ENCODE peak calls at places on chromosome 16, in nine cellular contexts. O is uterus; A is CD8-positive, alpha-beta T cell; H is fibroblast of lung; V is heart left ventricle; C is breast epithelium; L is tibial nerve; F is heart right ventricle; E is neural progenitor cell. B is an unnamed sample.

GRCh38 chr16:74574146-74574545 is 32.8 kb downstream of the GLG1 start:
- DNase-seq in O (no peak), A (no peak), H (no peak), V (no peak), C (no peak), L (no peak), F (no peak), E (no peak), B (no peak)

GRCh38 chr16:86726340-86726739 is 148.0 kb downstream of the FOXL1 start:
- DNase-seq in O (no peak), A (no peak), H (no peak), V (no peak), C (peak; percentile 80), L (no peak), F (no peak), E (no peak), B (no peak)

GRCh38 chr16:8943001-8943763 is 20.5 kb downstream of the USP7 start:
- DNase-seq in O (no peak), A (no peak), H (no peak), V (no peak), C (no peak), L (no peak), F (no peak), E (peak; percentile 28), B (no peak)

GRCh38 chr16:75695708-75696107 is 5.6 kb downstream of the DUXB start:
- DNase-seq in O (no peak), A (no peak), H (peak; percentile 10), V (no peak), C (no peak), L (no peak), F (no peak), E (peak; percentile 23), B (no peak)

GRCh38 chr16:11432856-11433395 is 87.7 kb downstream of the RMI2 start:
- DNase-seq in O (no peak), A (no peak), H (no peak), V (no peak), C (no peak), L (no peak), F (no peak), E (no peak), B (no peak)

GRCh38 chr16:67537270-67537635 is 8.6 kb downstream of the RIPOR1 start:
- DNase-seq in O (peak; percentile 60), A (no peak), H (peak; percentile 37), V (peak; percentile 83), C (no peak), L (no peak), F (peak; percentile 80), E (peak; percentile 78), B (no peak)

GRCh38 chr16:56281256-56281805 is 90.0 kb downstream of the GNAO1 start:
- DNase-seq in O (no peak), A (no peak), H (no peak), V (no peak), C (no peak), L (no peak), F (no peak), E (peak; percentile 95), B (no peak)

GRCh38 chr16:6777624-6778023 is 555.0 kb upstream of the RBFOX1 start:
- DNase-seq in O (no peak), A (no peak), H (no peak), V (no peak), C (no peak), L (no peak), F (no peak), E (no peak), B (no peak)

GRCh38 chr16:81035975-81036750 is 521 bp downstream of the ATMIN start:
- DNase-seq in O (peak; percentile 19), A (peak; percentile 8), H (peak; percentile 15), V (peak; percentile 23), C (no peak), L (no peak), F (peak; percentile 12), E (peak; percentile 70), B (no peak)

GRCh38 chr16:55488306-55488705 is 9.3 kb downstream of the MMP2 start:
- DNase-seq in O (peak; percentile 35), A (no peak), H (no peak), V (no peak), C (no peak), L (no peak), F (no peak), E (no peak), B (no peak)

GRCh38 chr16:49698931-49699715 is 156.8 kb downstream of the ZNF423 start:
- DNase-seq in O (peak; percentile 63), A (no peak), H (peak; percentile 81), V (peak; percentile 64), C (no peak), L (peak; percentile 61), F (peak; percentile 72), E (peak; percentile 30), B (no peak)

GRCh38 chr16:58345574-58346354 is 46.5 kb upstream of the GINS3 start:
- DNase-seq in O (no peak), A (no peak), H (peak; percentile 14), V (no peak), C (no peak), L (no peak), F (no peak), E (no peak), B (no peak)

GRCh38 chr16:47053895-47054294 is 80.4 kb upstream of the DNAJA2 start:
- DNase-seq in O (no peak), A (no peak), H (no peak), V (no peak), C (no peak), L (no peak), F (no peak), E (no peak), B (no peak)

GRCh38 chr16:82735696-82736095 is 108.9 kb downstream of the CDH13 start:
- DNase-seq in O (no peak), A (no peak), H (peak; percentile 13), V (peak; percentile 28), C (no peak), L (no peak), F (peak; percentile 36), E (no peak), B (no peak)
- H3K4me3 ChIP-seq in O (no peak overlapping the region), A (no peak overlapping the region), H (no peak overlapping the region), V (no peak overlapping the region), C (no peak overlapping the region), L (no peak overlapping the region), F (peak overlapping the region; percentile 1), E (no peak overlapping the region), B (peak overlapping the region; percentile 7)

GRCh38 chr16:1762196-1762878 is 9.0 kb downstream of the NME3 start:
- DNase-seq in O (no peak), A (no peak), H (no peak), V (peak; percentile 8), C (no peak), L (no peak), F (no peak), E (no peak), B (no peak)

GRCh38 chr16:1763521-1764511 is 7.5 kb downstream of the NME3 start:
- DNase-seq in O (no peak), A (no peak), H (peak; percentile 25), V (no peak), C (no peak), L (no peak), F (no peak), E (peak; percentile 82), B (no peak)

GRCh38 chr16:1762879-1763520 is 8.3 kb downstream of the NME3 start:
- DNase-seq in O (no peak), A (no peak), H (no peak), V (peak; percentile 4), C (no peak), L (no peak), F (no peak), E (peak; percentile 20), B (no peak)

GRCh38 chr16:1760911-1761310 is 10.4 kb downstream of the NME3 start:
- DNase-seq in O (no peak), A (no peak), H (no peak), V (no peak), C (no peak), L (no peak), F (no peak), E (no peak), B (no peak)

GRCh38 chr16:1761751-1762150 is 9.6 kb downstream of the NME3 start:
- DNase-seq in O (no peak), A (no peak), H (no peak), V (peak; percentile 7), C (no peak), L (no peak), F (no peak), E (no peak), B (no peak)
- H3K36me3 ChIP-seq in O (no peaks in the 10 kb centered on the region), A (peaks cover 25% of the 10 kb centered on the region), H (peaks cover 41% of the 10 kb centered on the region), V (peaks cover 3% of the 10 kb centered on the region), C (peaks cover 5% of the 10 kb centered on the region), L (peaks cover 100% of the 10 kb centered on the region), F (peaks cover 91% of the 10 kb centered on the region), E (no peaks in the 10 kb centered on the region), B (no peaks in the 10 kb centered on the region)

DNA sequence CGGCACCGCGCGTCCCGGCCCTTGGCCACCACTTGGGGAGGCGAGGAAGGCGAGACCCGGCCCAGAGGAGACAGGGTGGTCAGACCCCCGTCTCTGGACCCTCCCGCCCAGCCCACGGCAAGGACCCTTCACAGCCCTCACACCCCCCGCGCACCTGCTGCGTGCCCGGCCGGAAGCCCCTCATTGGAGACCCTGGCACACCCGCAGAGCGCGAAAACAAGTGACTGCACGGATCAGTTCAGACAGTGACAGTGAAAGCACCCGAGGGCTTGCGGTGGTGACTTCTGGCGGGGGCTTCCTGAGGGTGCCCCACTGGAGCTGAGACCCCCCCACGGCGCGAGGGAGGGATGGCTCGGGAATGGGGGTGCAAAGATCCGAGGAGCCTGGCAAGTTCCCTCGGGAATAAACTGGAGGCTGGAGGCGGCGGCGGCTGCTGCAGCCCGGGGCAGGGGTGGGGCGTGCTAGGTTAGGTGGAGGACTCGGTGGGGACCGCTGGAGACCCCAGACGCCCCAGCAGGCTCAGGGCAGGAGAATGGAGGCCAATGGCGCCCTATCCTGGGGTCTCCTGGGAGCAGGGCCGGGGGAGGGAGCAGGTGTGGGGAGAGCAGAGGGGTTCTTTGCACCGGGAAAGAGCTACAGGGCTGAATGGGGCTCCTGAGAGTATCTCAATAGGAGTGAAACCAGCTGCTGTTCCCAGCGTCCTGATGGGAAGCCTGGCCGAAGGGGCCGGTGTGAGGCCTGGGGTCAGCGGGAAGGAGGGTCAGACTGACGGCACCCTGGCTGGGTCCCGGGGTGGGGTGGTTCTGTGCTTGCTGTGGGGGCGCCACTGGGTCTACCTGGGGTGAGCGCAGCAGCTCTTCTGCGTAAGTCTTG is 824 bp upstream of the FBXL16 start:
- DNase-seq in O (no peak), A (no peak), H (no peak), V (no peak), C (no peak), L (no peak), F (no peak), E (peak; percentile 45), B (no peak)
- H3K4me3 ChIP-seq in O (no peak overlapping the region), A (no peak overlapping the region), H (no peak overlapping the region), V (no peak overlapping the region), C (no peak overlapping the region), L (no peak overlapping the region), F (no peak overlapping the region), E (peak overlapping the region; percentile 31), B (no peak overlapping the region)

DNA sequence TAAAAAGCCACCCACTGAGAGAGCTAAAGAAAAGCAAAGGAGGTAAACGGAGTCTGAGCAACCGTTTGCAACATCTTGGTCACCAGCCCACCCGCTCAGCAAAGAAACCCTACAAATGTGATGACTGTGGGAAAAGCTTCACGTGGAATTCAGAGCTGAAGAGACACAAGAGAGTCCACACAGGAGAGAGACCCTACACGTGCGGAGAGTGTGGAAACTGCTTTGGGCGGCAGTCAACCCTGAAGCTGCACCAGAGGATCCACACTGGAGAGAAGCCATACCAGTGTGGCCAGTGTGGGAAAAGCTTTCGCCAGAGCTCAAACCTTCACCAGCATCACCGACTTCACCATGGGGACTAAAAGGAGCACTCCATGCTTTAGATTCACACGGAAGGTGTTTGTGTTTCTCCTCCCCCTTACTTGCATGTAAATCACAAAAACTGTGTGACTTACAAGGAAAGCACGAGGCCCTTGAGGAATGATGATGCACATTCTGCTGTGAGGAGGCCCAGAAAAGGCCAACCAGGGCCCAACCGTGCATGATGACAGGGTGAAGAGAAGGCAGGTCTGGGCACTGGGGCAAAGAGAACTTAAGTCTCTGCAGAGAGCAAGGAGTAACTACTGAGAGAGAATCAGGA is 7.7 kb downstream of the ZNF174 start:
- DNase-seq in O (no peak), A (no peak), H (no peak), V (no peak), C (no peak), L (no peak), F (no peak), E (no peak), B (no peak)
- H3K36me3 ChIP-seq in O (no peaks in the 10 kb centered on the region), A (peaks cover 35% of the 10 kb centered on the region), H (peaks cover 13% of the 10 kb centered on the region), V (peaks cover 65% of the 10 kb centered on the region), C (peaks cover 13% of the 10 kb centered on the region), L (peaks cover 91% of the 10 kb centered on the region), F (peaks cover 78% of the 10 kb centered on the region), E (peaks cover 54% of the 10 kb centered on the region), B (peaks cover 22% of the 10 kb centered on the region)